ENCODE peak calls at places on chromosome 3, in eight cellular contexts. A, I, Y, W, Q, V, C and R are unnamed samples. For H3K4me1, the result is how much of the 10 kb centered on the place peaks cover.

GRCh38 chr3:356947-357346 is 160.4 kb downstream of the CHL1 start:
- DNase-seq in W (no peak), A (no peak), Y (no peak), I (peak), Q (no peak), V (no peak), C (no peak), R (peak)

GRCh38 chr3:186194451-186194811 is 85.5 kb upstream of the ETV5 start:
- DNase-seq in W (no peak), I (no peak), Q (no peak), A (no peak), C (no peak), Y (no peak), V (no peak), R (no peak)

GRCh38 chr3:136750922-136751258 is 1.3 kb downstream of the STAG1 start:
- DNase-seq in I (peak), Q (no peak), W (no peak), Y (peak), A (no peak), V (peak), C (no peak), R (no peak)

GRCh38 chr3:170536712-170537111 is 49.2 kb downstream of the SLC7A14 start:
- DNase-seq in I (no peak), V (no peak), A (no peak), W (no peak), Q (no peak), C (no peak), Y (no peak), R (no peak)

GRCh38 chr3:23835807-23836206 is 30.1 kb downstream of the UBE2E1 start:
- DNase-seq in Y (no peak), I (no peak), A (no peak), Q (no peak), W (no peak), V (no peak), C (no peak), R (no peak)

GRCh38 chr3:24730173-24730572 is 235.5 kb upstream of the THRB start:
- DNase-seq in I (no peak), V (no peak), Y (no peak), A (no peak), W (no peak), C (no peak), Q (no peak), R (no peak)

GRCh38 chr3:139982404-139982803 is 47.4 kb downstream of the CLSTN2 start:
- DNase-seq in V (peak), C (no peak), A (no peak), W (no peak), I (no peak), Q (no peak), Y (no peak), R (no peak)

GRCh38 chr3:40262331-40262730 is 47.2 kb upstream of the EIF1B start:
- DNase-seq in I (no peak), C (no peak), W (no peak), Q (no peak), Y (no peak), V (no peak), A (no peak), R (no peak)

GRCh38 chr3:177145402-177145801 is 51.9 kb downstream of the TBL1XR1 start:
- DNase-seq in Q (no peak), A (no peak), C (no peak), I (no peak), W (no peak), Y (no peak), V (no peak), R (no peak)

GRCh38 chr3:124283644-124284008 is 291.7 kb upstream of the ROPN1 start:
- DNase-seq in V (no peak), Q (no peak), I (no peak), W (no peak), A (no peak), C (no peak), Y (no peak), R (no peak)
- H3K4me1 ChIP-seq in V (under half), Q (under half), I (under half), W (under half), A (under half), C (under half), Y (under half), R (under half)

DNA sequence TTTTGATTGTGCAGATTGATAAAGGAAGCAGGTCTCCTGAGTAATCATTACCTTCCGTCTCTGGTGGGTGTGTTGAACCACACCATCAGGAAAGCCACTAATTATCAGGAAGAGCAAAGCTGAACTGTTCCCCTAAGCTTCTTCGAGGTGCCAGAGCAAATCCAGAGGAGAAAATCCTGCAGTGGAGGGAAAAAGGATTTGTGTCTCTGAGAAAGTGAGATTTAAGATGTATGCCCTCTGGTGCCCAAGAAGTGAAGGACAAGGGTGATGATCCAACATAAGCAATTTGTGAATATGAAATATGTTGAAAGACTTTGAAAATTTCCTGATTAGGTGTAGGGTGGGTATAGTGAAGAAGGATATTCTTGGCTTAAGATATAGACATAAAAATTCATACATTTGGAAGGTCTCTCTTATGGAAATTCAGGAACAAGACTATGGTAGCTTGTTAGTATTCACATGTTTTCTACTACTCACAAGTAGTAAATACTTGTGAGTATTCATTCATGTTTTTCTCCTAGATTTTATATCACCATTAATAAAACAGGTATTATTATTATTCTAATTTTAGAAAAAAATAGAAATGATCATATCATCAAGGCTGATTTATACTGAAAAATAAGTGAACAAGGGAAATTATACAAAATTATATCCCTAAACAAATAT is 34.8 kb downstream of the COMMD2 start:
- DNase-seq in A (no peak), C (peak), W (peak), Q (no peak), Y (peak), V (peak), I (peak), R (no peak)
- H3K27ac ChIP-seq in A (no peak), C (no peak), W (no peak), Q (no peak), Y (no peak), V (no peak), I (no peak), R (no peak)

GRCh38 chr3:45984331-45985312 is 11.0 kb downstream of the FYCO1 start:
- DNase-seq in C (no peak), A (no peak), Y (peak), Q (no peak), I (no peak), V (peak), W (no peak), R (peak)
- H3K4me1 ChIP-seq in C (half or more), A (under half), Y (half or more), Q (half or more), I (under half), V (half or more), W (under half), R (half or more)

GRCh38 chr3:116254535-116254934 is 190.8 kb downstream of the LSAMP start:
- DNase-seq in C (no peak), Y (no peak), A (no peak), Q (no peak), I (no peak), V (peak), W (no peak), R (no peak)
- H3K27ac ChIP-seq in C (no peak), Y (no peak), A (no peak), Q (no peak), I (no peak), V (no peak), W (no peak), R (peak)

GRCh38 chr3:127771746-127772145 is 50.6 kb downstream of the MGLL start:
- DNase-seq in Q (no peak), Y (no peak), W (no peak), V (no peak), C (no peak), I (no peak), A (no peak), R (no peak)
- H3K4me1 ChIP-seq in Q (under half), Y (under half), W (under half), V (under half), C (under half), I (under half), A (under half), R (half or more)

DNA sequence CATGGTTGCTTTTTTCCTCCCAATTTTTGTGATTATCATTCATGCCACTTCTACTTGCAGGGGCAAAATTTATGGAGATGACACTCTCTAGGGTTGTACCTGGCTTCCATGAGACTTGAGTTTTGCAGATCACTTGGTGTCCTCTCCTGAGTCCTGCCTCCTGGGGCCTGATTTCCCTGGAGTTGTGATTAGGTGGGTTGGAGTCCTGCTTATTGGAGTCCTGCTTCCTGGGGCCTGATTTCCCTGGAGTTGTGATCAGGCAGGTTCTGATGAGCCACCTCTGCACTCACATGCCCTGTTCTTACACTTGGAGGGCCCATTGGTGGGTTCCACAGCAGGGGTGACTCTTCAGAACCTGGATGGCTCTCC is 102.0 kb downstream of the PDCD6IP start:
- DNase-seq in A (no peak), Y (no peak), Q (no peak), I (no peak), C (no peak), W (no peak), V (no peak), R (no peak)
- H3K27ac ChIP-seq in A (no peak), Y (no peak), Q (no peak), I (no peak), C (no peak), W (no peak), V (no peak), R (no peak)

GRCh38 chr3:81742581-81742980 is 18.9 kb downstream of the GBE1 start:
- DNase-seq in C (no peak), Q (no peak), Y (no peak), I (no peak), W (no peak), A (no peak), V (no peak), R (no peak)

GRCh38 chr3:81741214-81741613 is 20.2 kb downstream of the GBE1 start:
- DNase-seq in C (no peak), Y (peak), W (no peak), I (peak), Q (no peak), A (no peak), V (peak), R (no peak)

GRCh38 chr3:81743096-81744025 is 18.1 kb downstream of the GBE1 start:
- DNase-seq in A (no peak), V (peak), W (no peak), I (peak), Q (no peak), Y (peak), C (peak), R (no peak)

GRCh38 chr3:81744366-81744765 is 17.1 kb downstream of the GBE1 start:
- DNase-seq in C (no peak), A (no peak), I (peak), W (no peak), Q (no peak), V (peak), Y (peak), R (no peak)

DNA sequence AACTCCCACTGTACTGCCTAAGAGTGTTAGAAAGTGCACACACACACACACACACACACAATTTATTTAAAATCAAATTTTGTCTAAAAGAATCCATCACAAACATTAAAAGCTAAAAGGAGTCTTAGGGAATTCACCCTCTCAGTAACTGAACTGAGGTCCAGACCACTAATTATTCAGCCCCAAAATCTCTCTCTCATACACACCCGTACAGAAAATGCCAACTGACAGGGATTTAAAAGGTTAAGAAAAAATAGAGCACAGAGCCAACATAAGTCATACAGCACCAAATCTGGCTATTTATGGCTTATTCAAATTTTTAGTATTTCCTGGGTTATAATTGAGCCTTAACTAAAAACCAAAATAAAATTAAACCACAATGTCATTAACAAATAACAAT is 20.7 kb downstream of the GBE1 start:
- DNase-seq in I (no peak), C (no peak), A (no peak), W (no peak), Y (no peak), Q (no peak), V (no peak), R (no peak)
- H3K4me1 ChIP-seq in I (under half), C (under half), A (under half), W (under half), Y (under half), Q (half or more), V (under half), R (half or more)

GRCh38 chr3:194075088-194075615 is 60.8 kb upstream of the HES1 start:
- DNase-seq in Y (no peak), C (no peak), Q (no peak), I (peak), A (no peak), W (no peak), V (no peak), R (no peak)
- H3K27ac ChIP-seq in Y (no peak), C (no peak), Q (no peak), I (no peak), A (peak), W (no peak), V (no peak), R (no peak)

DNA sequence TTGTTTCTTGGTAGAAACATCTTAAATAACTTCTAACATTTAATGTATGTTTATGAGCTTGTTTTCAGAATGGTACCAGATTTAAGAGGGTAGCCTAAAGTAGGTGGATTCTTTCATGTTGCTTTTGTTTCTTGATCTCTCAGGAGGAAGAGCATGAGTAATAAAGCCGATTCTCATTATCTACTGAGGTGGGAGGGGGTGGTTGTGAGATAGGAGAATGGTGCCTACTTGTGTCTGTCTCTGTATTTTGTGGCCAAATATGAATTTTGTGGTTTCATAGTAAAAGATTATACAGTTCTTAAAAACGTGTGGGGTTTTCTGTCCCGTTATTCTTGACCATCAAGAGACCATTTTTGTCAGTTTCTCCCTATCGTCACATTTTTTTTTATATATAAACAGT is 2.2 kb downstream of the ATP2C1 start:
- DNase-seq in I (no peak), C (no peak), Y (no peak), V (no peak), Q (no peak), A (no peak), W (no peak), R (no peak)
- H3K4me1 ChIP-seq in I (under half), C (under half), Y (under half), V (under half), Q (under half), A (under half), W (under half), R (half or more)